ENCODE peak calls at places on chromosomes 11 and 22, in eight cellular contexts. One of them, this sample, is unnamed.
A peak's percentile ranks its signal among the peaks of the same experiment; 100 is the strongest.

GRCh38 chr22:43840431-43840830 is 21.9 kb downstream of the SULT4A1 start:
- DNase-seq in lung: no peak
- DNase-seq in hepatocyte: no peak
- DNase-seq in A549: no peak
- DNase-seq in RWPE1: no peak
- DNase-seq in cardiac muscle cell: no peak
- DNase-seq in coronary artery: no peak
- DNase-seq in pancreas: no peak
- DNase-seq in this sample: no peak

GRCh38 chr11:2534131-2534956 is 89.5 kb downstream of the KCNQ1 start:
- DNase-seq in RWPE1: peak; percentile 85
- DNase-seq in A549: no peak
- DNase-seq in lung: no peak
- DNase-seq in cardiac muscle cell: no peak
- DNase-seq in hepatocyte: peak; percentile 52
- DNase-seq in coronary artery: peak; percentile 76
- DNase-seq in pancreas: no peak
- DNase-seq in this sample: no peak

GRCh38 chr11:35784699-35785098 is 122.1 kb downstream of the TRIM44 start:
- DNase-seq in RWPE1: no peak
- DNase-seq in hepatocyte: no peak
- DNase-seq in pancreas: no peak
- DNase-seq in A549: no peak
- DNase-seq in coronary artery: no peak
- DNase-seq in lung: no peak
- DNase-seq in cardiac muscle cell: no peak
- DNase-seq in this sample: no peak

GRCh38 chr22:38074181-38075104 is 9.5 kb downstream of the SLC16A8 start:
- DNase-seq in coronary artery: no peak
- DNase-seq in RWPE1: no peak
- DNase-seq in lung: no peak
- DNase-seq in pancreas: no peak
- DNase-seq in A549: no peak
- DNase-seq in hepatocyte: no peak
- DNase-seq in cardiac muscle cell: no peak
- DNase-seq in this sample: no peak

GRCh38 chr22:19757140-19757984 is 3.2 kb upstream of the TBX1 start:
- DNase-seq in lung: no peak
- DNase-seq in cardiac muscle cell: no peak
- DNase-seq in A549: no peak
- DNase-seq in pancreas: no peak
- DNase-seq in RWPE1: no peak
- DNase-seq in coronary artery: no peak
- DNase-seq in hepatocyte: no peak
- DNase-seq in this sample: no peak

GRCh38 chr11:64186205-64187165 is 514 bp downstream of the STIP1 start:
- DNase-seq in pancreas: peak; percentile 49
- DNase-seq in lung: no peak
- DNase-seq in coronary artery: no peak
- DNase-seq in A549: no peak
- DNase-seq in cardiac muscle cell: peak; percentile 28
- DNase-seq in RWPE1: no peak
- DNase-seq in hepatocyte: peak; percentile 47
- DNase-seq in this sample: no peak

GRCh38 chr22:30903876-30904460 is 64.6 kb downstream of the MORC2 start:
- DNase-seq in cardiac muscle cell: no peak
- DNase-seq in hepatocyte: no peak
- DNase-seq in RWPE1: no peak
- DNase-seq in A549: no peak
- DNase-seq in pancreas: no peak
- DNase-seq in lung: no peak
- DNase-seq in coronary artery: no peak
- DNase-seq in this sample: no peak

GRCh38 chr22:19566599-19567382 is 42.6 kb upstream of the CLDN5 start:
- DNase-seq in hepatocyte: no peak
- DNase-seq in RWPE1: no peak
- DNase-seq in pancreas: no peak
- DNase-seq in A549: no peak
- DNase-seq in lung: no peak
- DNase-seq in coronary artery: no peak
- DNase-seq in cardiac muscle cell: no peak
- DNase-seq in this sample: no peak

GRCh38 chr22:46091277-46091977 is 58.9 kb upstream of the PPARA start:
- DNase-seq in lung: no peak
- DNase-seq in RWPE1: no peak
- DNase-seq in A549: no peak
- DNase-seq in coronary artery: no peak
- DNase-seq in hepatocyte: no peak
- DNase-seq in pancreas: no peak
- DNase-seq in cardiac muscle cell: no peak
- DNase-seq in this sample: no peak

GRCh38 chr11:46295312-46295995 is 18.0 kb downstream of the CREB3L1 start:
- DNase-seq in lung: peak; percentile 70
- DNase-seq in RWPE1: peak; percentile 86
- DNase-seq in pancreas: no peak
- DNase-seq in A549: no peak
- DNase-seq in cardiac muscle cell: peak; percentile 95
- DNase-seq in hepatocyte: peak; percentile 91
- DNase-seq in coronary artery: no peak
- DNase-seq in this sample: peak; percentile 33

GRCh38 chr11:130023204-130023603 is 20.6 kb upstream of the PRDM10 start:
- DNase-seq in coronary artery: no peak
- DNase-seq in A549: no peak
- DNase-seq in cardiac muscle cell: no peak
- DNase-seq in pancreas: no peak
- DNase-seq in RWPE1: peak; percentile 76
- DNase-seq in hepatocyte: no peak
- DNase-seq in lung: no peak
- DNase-seq in this sample: no peak

GRCh38 chr11:120331301-120331966 is 4.8 kb upstream of the ARHGEF12 start:
- DNase-seq in coronary artery: no peak
- DNase-seq in A549: peak; percentile 32
- DNase-seq in RWPE1: peak; percentile 84
- DNase-seq in cardiac muscle cell: no peak
- DNase-seq in hepatocyte: no peak
- DNase-seq in lung: no peak
- DNase-seq in pancreas: peak; percentile 46
- DNase-seq in this sample: no peak

GRCh38 chr11:17401841-17402240 is 13.4 kb upstream of the KCNJ11 start:
- DNase-seq in lung: no peak
- DNase-seq in cardiac muscle cell: no peak
- DNase-seq in coronary artery: no peak
- DNase-seq in A549: no peak
- DNase-seq in hepatocyte: no peak
- DNase-seq in RWPE1: no peak
- DNase-seq in pancreas: no peak
- DNase-seq in this sample: no peak

GRCh38 chr22:32539631-32540449 is 65.2 kb downstream of the FBXO7 start:
- DNase-seq in cardiac muscle cell: peak; percentile 62
- DNase-seq in RWPE1: no peak
- DNase-seq in lung: no peak
- DNase-seq in hepatocyte: peak; percentile 72
- DNase-seq in pancreas: no peak
- DNase-seq in A549: no peak
- DNase-seq in coronary artery: no peak
- DNase-seq in this sample: no peak

GRCh38 chr11:65452806-65453490 is 30.4 kb downstream of the NEAT1 start:
- DNase-seq in hepatocyte: no peak
- DNase-seq in lung: no peak
- DNase-seq in RWPE1: peak; percentile 60
- DNase-seq in pancreas: no peak
- DNase-seq in cardiac muscle cell: no peak
- DNase-seq in coronary artery: peak; percentile 77
- DNase-seq in A549: no peak
- DNase-seq in this sample: no peak

GRCh38 chr11:13826505-13827278 is 135.8 kb upstream of the SPON1 start:
- DNase-seq in pancreas: no peak
- DNase-seq in coronary artery: no peak
- DNase-seq in cardiac muscle cell: no peak
- DNase-seq in RWPE1: peak; percentile 68
- DNase-seq in hepatocyte: no peak
- DNase-seq in lung: no peak
- DNase-seq in A549: no peak
- DNase-seq in this sample: no peak

GRCh38 chr11:31687861-31688260 is 123.3 kb downstream of the PAX6 start:
- DNase-seq in coronary artery: no peak
- DNase-seq in hepatocyte: no peak
- DNase-seq in cardiac muscle cell: no peak
- DNase-seq in A549: no peak
- DNase-seq in pancreas: no peak
- DNase-seq in lung: no peak
- DNase-seq in RWPE1: no peak
- DNase-seq in this sample: no peak

GRCh38 chr11:123519055-123519796 is 89.2 kb downstream of the GRAMD1B start:
- DNase-seq in A549: no peak
- DNase-seq in RWPE1: no peak
- DNase-seq in cardiac muscle cell: no peak
- DNase-seq in lung: no peak
- DNase-seq in hepatocyte: no peak
- DNase-seq in coronary artery: no peak
- DNase-seq in pancreas: no peak
- DNase-seq in this sample: no peak

GRCh38 chr11:123519797-123520193 is 89.7 kb downstream of the GRAMD1B start:
- DNase-seq in cardiac muscle cell: peak; percentile 19
- DNase-seq in hepatocyte: no peak
- DNase-seq in pancreas: no peak
- DNase-seq in A549: no peak
- DNase-seq in RWPE1: no peak
- DNase-seq in coronary artery: no peak
- DNase-seq in lung: no peak
- DNase-seq in this sample: no peak

GRCh38 chr11:123518496-123519054 is 88.5 kb downstream of the GRAMD1B start:
- DNase-seq in hepatocyte: no peak
- DNase-seq in pancreas: no peak
- DNase-seq in cardiac muscle cell: no peak
- DNase-seq in RWPE1: no peak
- DNase-seq in A549: no peak
- DNase-seq in coronary artery: no peak
- DNase-seq in lung: no peak
- DNase-seq in this sample: no peak

GRCh38 chr11:123521930-123522329 is 91.9 kb downstream of the GRAMD1B start:
- DNase-seq in cardiac muscle cell: no peak
- DNase-seq in A549: no peak
- DNase-seq in pancreas: no peak
- DNase-seq in RWPE1: no peak
- DNase-seq in hepatocyte: no peak
- DNase-seq in lung: no peak
- DNase-seq in coronary artery: no peak
- DNase-seq in this sample: no peak

GRCh38 chr11:123521001-123521400 is 90.9 kb downstream of the GRAMD1B start:
- DNase-seq in coronary artery: no peak
- DNase-seq in RWPE1: no peak
- DNase-seq in lung: no peak
- DNase-seq in hepatocyte: no peak
- DNase-seq in A549: no peak
- DNase-seq in cardiac muscle cell: no peak
- DNase-seq in pancreas: no peak
- DNase-seq in this sample: no peak
- H3K27ac ChIP-seq in coronary artery: no peak overlapping the region
- H3K27ac ChIP-seq in RWPE1: no peak overlapping the region
- H3K27ac ChIP-seq in lung: no peak overlapping the region
- H3K27ac ChIP-seq in hepatocyte: no peak overlapping the region
- H3K27ac ChIP-seq in A549: no peak overlapping the region
- H3K27ac ChIP-seq in cardiac muscle cell: no peak overlapping the region
- H3K27ac ChIP-seq in pancreas: no peak overlapping the region
- H3K27ac ChIP-seq in this sample: no peak overlapping the region

DNA sequence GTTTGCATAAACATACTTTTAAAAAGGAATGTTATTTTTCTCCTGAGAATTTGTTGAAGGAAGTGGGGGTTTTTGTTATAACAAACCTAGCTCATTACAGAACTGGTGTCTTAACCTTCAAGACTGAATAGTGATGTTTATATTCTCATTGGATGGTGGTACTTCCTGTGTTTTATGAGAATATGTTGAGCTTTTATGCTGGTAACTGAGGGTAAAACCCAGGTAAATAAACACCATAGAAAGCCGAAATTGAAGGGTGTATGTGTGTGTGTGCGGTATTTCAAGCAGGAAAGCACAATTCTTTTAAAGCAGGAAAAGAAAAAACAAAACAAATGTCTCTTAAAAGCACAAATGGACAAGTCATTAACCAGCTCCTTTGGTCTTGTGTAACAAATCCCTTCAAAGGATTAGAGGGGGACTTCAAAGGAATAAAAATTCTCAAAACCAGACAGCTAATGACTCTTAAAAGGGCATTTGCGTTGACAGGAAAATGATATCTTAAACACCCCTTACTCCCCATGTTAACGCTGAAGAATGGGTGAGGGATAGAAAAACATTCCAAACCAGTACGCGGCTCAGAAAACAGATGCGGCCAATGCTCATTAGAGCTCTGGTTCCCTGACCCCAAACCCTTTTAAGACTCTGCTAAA is 23.8 kb downstream of the LMO2 start:
- DNase-seq in coronary artery: no peak
- DNase-seq in cardiac muscle cell: no peak
- DNase-seq in pancreas: no peak
- DNase-seq in RWPE1: no peak
- DNase-seq in lung: no peak
- DNase-seq in A549: no peak
- DNase-seq in hepatocyte: no peak
- DNase-seq in this sample: no peak
- H3K27ac ChIP-seq in coronary artery: peak overlapping the region; percentile 18
- H3K27ac ChIP-seq in cardiac muscle cell: no peak overlapping the region
- H3K27ac ChIP-seq in pancreas: no peak overlapping the region
- H3K27ac ChIP-seq in RWPE1: no peak overlapping the region
- H3K27ac ChIP-seq in lung: peak overlapping the region; percentile 88
- H3K27ac ChIP-seq in A549: no peak overlapping the region
- H3K27ac ChIP-seq in hepatocyte: peak overlapping the region; percentile 59
- H3K27ac ChIP-seq in this sample: peak overlapping the region; percentile 64

DNA sequence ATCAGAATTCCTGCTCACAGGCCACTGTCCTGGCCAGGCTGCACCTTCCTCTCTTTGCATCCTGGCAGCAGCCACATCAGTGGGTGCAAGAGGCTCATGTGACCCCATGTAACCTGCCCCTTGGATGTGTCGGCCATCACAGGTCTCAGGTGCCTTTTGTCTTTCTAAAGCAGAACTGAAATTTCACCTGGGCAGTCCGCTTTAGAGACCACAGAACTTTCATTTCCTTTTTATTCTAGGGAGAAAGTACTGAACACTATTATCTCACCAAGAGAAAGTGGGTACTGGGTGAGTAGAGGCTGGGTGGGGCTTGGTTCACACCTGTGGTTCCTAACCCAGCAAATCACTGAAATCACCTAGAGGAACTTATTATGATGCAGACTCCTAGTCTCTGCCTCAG is 51.7 kb upstream of the NUP160 start:
- DNase-seq in pancreas: no peak
- DNase-seq in RWPE1: no peak
- DNase-seq in hepatocyte: no peak
- DNase-seq in coronary artery: no peak
- DNase-seq in cardiac muscle cell: no peak
- DNase-seq in A549: no peak
- DNase-seq in lung: no peak
- DNase-seq in this sample: no peak
- H3K27ac ChIP-seq in pancreas: no peak overlapping the region
- H3K27ac ChIP-seq in RWPE1: no peak overlapping the region
- H3K27ac ChIP-seq in hepatocyte: no peak overlapping the region
- H3K27ac ChIP-seq in coronary artery: no peak overlapping the region
- H3K27ac ChIP-seq in cardiac muscle cell: no peak overlapping the region
- H3K27ac ChIP-seq in A549: no peak overlapping the region
- H3K27ac ChIP-seq in lung: no peak overlapping the region
- H3K27ac ChIP-seq in this sample: no peak overlapping the region

DNA sequence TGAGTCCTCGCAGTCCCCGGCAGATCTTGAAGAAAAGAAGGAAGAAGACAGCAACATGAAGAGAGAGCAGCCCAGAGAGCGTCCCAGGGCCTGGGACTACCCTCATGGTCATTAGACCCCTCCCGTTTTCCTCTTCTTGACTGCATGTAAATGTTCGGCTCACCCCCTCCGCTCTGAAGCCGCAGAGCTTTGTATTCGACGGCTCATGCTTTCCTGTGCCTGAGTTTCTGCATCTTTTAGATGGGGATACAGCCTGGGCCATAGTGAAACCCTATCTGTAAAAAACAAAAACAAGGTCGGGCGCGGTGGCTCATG is 7.7 kb downstream of the USP18 start:
- DNase-seq in RWPE1: no peak
- DNase-seq in A549: no peak
- DNase-seq in lung: no peak
- DNase-seq in hepatocyte: no peak
- DNase-seq in cardiac muscle cell: no peak
- DNase-seq in coronary artery: no peak
- DNase-seq in pancreas: no peak
- DNase-seq in this sample: no peak
- H3K27ac ChIP-seq in RWPE1: no peak overlapping the region
- H3K27ac ChIP-seq in A549: no peak overlapping the region
- H3K27ac ChIP-seq in lung: no peak overlapping the region
- H3K27ac ChIP-seq in hepatocyte: no peak overlapping the region
- H3K27ac ChIP-seq in cardiac muscle cell: no peak overlapping the region
- H3K27ac ChIP-seq in coronary artery: no peak overlapping the region
- H3K27ac ChIP-seq in pancreas: no peak overlapping the region
- H3K27ac ChIP-seq in this sample: peak overlapping the region; percentile 17

This sample was measured in substantia nigra.